ENCODE peak calls at places on chromosomes 7 and 10, in four cellular contexts. Z is Ammon's horn, B is iPS-NIHi11, M is NCI-H1436. O is an unnamed sample.

GRCh38 chr10:3408603-3409365 is 236.2 kb upstream of the PITRM1 start:
- DNase-seq in Z (no peak), B (no peak), M (no peak), O (no peak)

GRCh38 chr10:94677691-94678090 is 5.8 kb upstream of the CYP2C18 start:
- DNase-seq in Z (peak), B (peak), M (no peak), O (no peak)

GRCh38 chr10:74153123-74153522 is 2.1 kb downstream of the ADK start:
- DNase-seq in Z (no peak), B (no peak), M (no peak), O (no peak)

GRCh38 chr7:137297551-137298463 is 45.7 kb downstream of the PTN start:
- DNase-seq in Z (no peak), B (peak), M (no peak), O (no peak)

GRCh38 chr10:75229961-75230360 is 5.8 kb downstream of the COMTD1 start:
- DNase-seq in Z (no peak), B (no peak), M (no peak), O (no peak)

GRCh38 chr7:36535866-36536664 is 146.4 kb downstream of the ANLN start:
- DNase-seq in Z (no peak), B (no peak), M (no peak), O (no peak)

GRCh38 chr7:99990417-99990816 is 14.6 kb upstream of the AZGP1 start:
- DNase-seq in Z (no peak), B (no peak), M (no peak), O (no peak)

GRCh38 chr7:150515248-150515647 is 576 bp downstream of the GIMAP7 start:
- DNase-seq in Z (no peak), B (no peak), M (no peak), O (no peak)

GRCh38 chr10:103554488-103555320 is 61.2 kb downstream of the NEURL1 start:
- DNase-seq in Z (peak), B (peak), M (peak), O (no peak)

GRCh38 chr7:13476881-13477444 is 512.5 kb downstream of the ETV1 start:
- DNase-seq in Z (no peak), B (no peak), M (no peak), O (no peak)

O was measured in HS-27A.